ENCODE peak calls at places on chromosomes 7 and 10, in nine cellular contexts. V is GM23338; H is stimulated activated CD4-positive, alpha-beta T cell treated with anti-CD3 and anti-CD28 coated beads, Interleukin-1b, Interleukin-23, amount 100 ng/mL, for 24 hours; W is EH; J is transverse colon; P is T-helper 22 cell; G is non-pigmented ciliary epithelial cell; A is posterior cingulate gyrus; T is brain microvascular endothelial cell. X is an unnamed sample.

GRCh38 chr7:125526092-125526491 is 596.5 kb upstream of the POT1 start:
- DNase-seq in V (no peak), H (no peak), W (no peak), J (no peak), P (no peak), G (no peak), A (no peak), T (no peak), X (no peak)

GRCh38 chr10:90461437-90462155 is 396.2 kb downstream of the HTR7 start:
- DNase-seq in V (no peak), H (no peak), W (no peak), J (no peak), P (no peak), G (no peak), A (no peak), T (no peak), X (no peak)

GRCh38 chr7:98761225-98761624 is 108.6 kb downstream of the TMEM130 start:
- DNase-seq in V (no peak), H (no peak), W (no peak), J (no peak), P (no peak), G (no peak), A (no peak), T (no peak), X (no peak)

GRCh38 chr10:102327002-102327401 is 68.5 kb upstream of the NFKB2 start:
- DNase-seq in V (no peak), H (no peak), W (no peak), J (no peak), P (no peak), G (no peak), A (no peak), T (no peak), X (no peak)

GRCh38 chr7:40717242-40717641 is 582.4 kb downstream of the SUGCT start:
- DNase-seq in V (peak), H (no peak), W (peak), J (peak), P (no peak), G (no peak), A (no peak), T (peak), X (peak)

GRCh38 chr7:2814682-2815522 is 29.2 kb downstream of the GNA12 start:
- DNase-seq in V (peak), H (no peak), W (no peak), J (no peak), P (no peak), G (no peak), A (no peak), T (peak), X (no peak)

GRCh38 chr7:87876759-87877234 is 504 bp downstream of the DBF4 start:
- DNase-seq in V (peak), H (peak), W (peak), J (peak), P (peak), G (no peak), A (peak), T (peak), X (peak)

GRCh38 chr7:102190777-102191176 is 95.9 kb upstream of the SH2B2 start:
- DNase-seq in V (no peak), H (no peak), W (no peak), J (no peak), P (no peak), G (no peak), A (no peak), T (no peak), X (no peak)

GRCh38 chr7:127759945-127760421 is 108.0 kb downstream of the SND1 start:
- DNase-seq in V (peak), H (no peak), W (no peak), J (no peak), P (no peak), G (no peak), A (no peak), T (no peak), X (no peak)

GRCh38 chr10:52128056-52128683 is 185.9 kb upstream of the DKK1 start:
- DNase-seq in V (peak), H (no peak), W (no peak), J (no peak), P (no peak), G (no peak), A (no peak), T (no peak), X (no peak)

GRCh38 chr10:97024181-97025073 is 161.3 kb downstream of the SLIT1 start:
- DNase-seq in V (no peak), H (no peak), W (peak), J (no peak), P (no peak), G (peak), A (no peak), T (peak), X (peak)

GRCh38 chr7:134427896-134428295 is 31.0 kb downstream of the AKR1B1 start:
- DNase-seq in V (no peak), H (no peak), W (no peak), J (no peak), P (no peak), G (no peak), A (no peak), T (no peak), X (no peak)

GRCh38 chr10:73106301-73106700 is 4.0 kb upstream of the NUDT13 start:
- DNase-seq in V (no peak), H (no peak), W (no peak), J (no peak), P (no peak), G (no peak), A (no peak), T (no peak), X (no peak)

GRCh38 chr7:50304911-50305621 is 550 bp downstream of the IKZF1 start:
- DNase-seq in V (peak), H (no peak), W (no peak), J (peak), P (peak), G (no peak), A (no peak), T (no peak), X (no peak)

GRCh38 chr7:28484276-28484675 is 72.0 kb downstream of the CREB5 start:
- DNase-seq in V (no peak), H (no peak), W (no peak), J (no peak), P (no peak), G (no peak), A (no peak), T (no peak), X (no peak)

GRCh38 chr7:106165328-106165727 is 53.2 kb upstream of the SYPL1 start:
- DNase-seq in V (no peak), H (no peak), W (peak), J (no peak), P (no peak), G (peak), A (no peak), T (peak), X (no peak)

GRCh38 chr7:11985971-11986370 is 154.0 kb upstream of the THSD7A start:
- DNase-seq in V (no peak), H (no peak), W (no peak), J (no peak), P (no peak), G (no peak), A (no peak), T (no peak), X (no peak)

GRCh38 chr7:85041599-85042216 is 145.1 kb downstream of the SEMA3D start:
- DNase-seq in V (peak), H (peak), W (peak), J (peak), P (no peak), G (no peak), A (peak), T (peak), X (peak)

GRCh38 chr7:6402741-6403140 is 45.0 kb downstream of the DAGLB start:
- DNase-seq in V (no peak), H (no peak), W (no peak), J (no peak), P (no peak), G (no peak), A (no peak), T (no peak), X (no peak)

GRCh38 chr10:95181731-95182130 is 12.3 kb upstream of the ACSM6 start:
- DNase-seq in V (no peak), H (no peak), W (peak), J (no peak), P (no peak), G (no peak), A (no peak), T (no peak), X (no peak)

GRCh38 chr7:21357146-21358097 is 70.5 kb upstream of the SP4 start:
- DNase-seq in V (no peak), H (no peak), W (no peak), J (no peak), P (no peak), G (no peak), A (no peak), T (no peak), X (no peak)

GRCh38 chr7:29145553-29146081 is 720 bp downstream of the CPVL start:
- DNase-seq in V (peak), H (no peak), W (no peak), J (no peak), P (no peak), G (no peak), A (no peak), T (no peak), X (peak)

GRCh38 chr10:5525581-5526271 is 965 bp downstream of the CALML3 start:
- DNase-seq in V (no peak), H (no peak), W (no peak), J (peak), P (no peak), G (no peak), A (no peak), T (no peak), X (no peak)

GRCh38 chr7:123305840-123306375 is 106.1 kb upstream of the SLC13A1 start:
- DNase-seq in V (no peak), H (no peak), W (no peak), J (no peak), P (no peak), G (no peak), A (no peak), T (no peak), X (no peak)

GRCh38 chr10:60042262-60042661 is 135.9 kb upstream of the CCDC6 start:
- DNase-seq in V (no peak), H (no peak), W (no peak), J (no peak), P (no peak), G (no peak), A (no peak), T (no peak), X (no peak)

GRCh38 chr7:132115758-132116157 is 460.5 kb downstream of the PLXNA4 start:
- DNase-seq in V (no peak), H (no peak), W (no peak), J (no peak), P (no peak), G (no peak), A (no peak), T (no peak), X (no peak)

GRCh38 chr7:44288381-44288685 is 37.1 kb downstream of the CAMK2B start:
- DNase-seq in V (no peak), H (no peak), W (no peak), J (no peak), P (no peak), G (no peak), A (no peak), T (no peak), X (no peak)

GRCh38 chr10:77244746-77245145 is 392.9 kb downstream of the KCNMA1 start:
- DNase-seq in V (no peak), H (no peak), W (peak), J (no peak), P (no peak), G (no peak), A (no peak), T (no peak), X (no peak)

GRCh38 chr10:4434536-4435071 is 391.4 kb upstream of the AKR1E2 start:
- DNase-seq in V (no peak), H (no peak), W (no peak), J (no peak), P (no peak), G (no peak), A (no peak), T (no peak), X (no peak)

GRCh38 chr7:69814421-69814962 is 216.2 kb downstream of the AUTS2 start:
- DNase-seq in V (peak), H (no peak), W (peak), J (no peak), P (no peak), G (no peak), A (peak), T (no peak), X (peak)

GRCh38 chr10:117518246-117518645 is 24.3 kb upstream of the EMX2 start:
- DNase-seq in V (no peak), H (no peak), W (no peak), J (no peak), P (no peak), G (no peak), A (no peak), T (no peak), X (no peak)

GRCh38 chr7:68629-69028 is 123.7 kb upstream of the FAM20C start:
- DNase-seq in V (peak), H (no peak), W (no peak), J (no peak), P (no peak), G (no peak), A (no peak), T (no peak), X (no peak)

GRCh38 chr7:29156798-29157461 is 10.6 kb upstream of the CPVL start:
- DNase-seq in V (peak), H (no peak), W (no peak), J (no peak), P (no peak), G (no peak), A (no peak), T (no peak), X (no peak)

GRCh38 chr7:107946881-107947280 is 55.9 kb downstream of the DLD start:
- DNase-seq in V (no peak), H (no peak), W (peak), J (no peak), P (no peak), G (no peak), A (no peak), T (no peak), X (no peak)

GRCh38 chr7:45039106-45039505 is 39.1 kb downstream of the CCM2 start:
- DNase-seq in V (no peak), H (no peak), W (no peak), J (no peak), P (no peak), G (no peak), A (no peak), T (no peak), X (no peak)

GRCh38 chr10:114970515-114970914 is 32.5 kb downstream of the TRUB1 start:
- DNase-seq in V (peak), H (no peak), W (peak), J (no peak), P (no peak), G (no peak), A (no peak), T (no peak), X (no peak)

GRCh38 chr10:119542990-119543813 is 683 bp upstream of the RGS10 start:
- DNase-seq in V (peak), H (peak), W (peak), J (peak), P (peak), G (no peak), A (no peak), T (peak), X (no peak)

GRCh38 chr7:12212051-12212485 is 974 bp downstream of the TMEM106B start:
- DNase-seq in V (peak), H (no peak), W (peak), J (no peak), P (no peak), G (no peak), A (no peak), T (no peak), X (peak)

GRCh38 chr7:51325937-51326336 is 9.3 kb upstream of the COBL start:
- DNase-seq in V (no peak), H (no peak), W (no peak), J (no peak), P (no peak), G (no peak), A (no peak), T (no peak), X (no peak)

X was measured in cerebellar cortex.